ENCODE peak calls at places on chromosome 5, in seven cellular contexts. R, C, D, I, K, B and E are unnamed samples. For H3K4me1, the result is how much of the 10 kb centered on the place peaks cover.

GRCh38 chr5:154756203-154756870 is 1.2 kb downstream of the LARP1 start:
- DNase-seq in R (peak), C (no peak), D (peak), I (peak), K (peak), B (no peak), E (peak)

GRCh38 chr5:131211669-131212068 is 40.9 kb downstream of the LYRM7 start:
- DNase-seq in R (no peak), C (no peak), D (no peak), I (no peak), K (no peak), B (no peak), E (no peak)

GRCh38 chr5:153629027-153629426 is 138.6 kb downstream of the GRIA1 start:
- DNase-seq in R (peak), C (peak), D (peak), I (peak), K (peak), B (peak), E (peak)

GRCh38 chr5:167918492-167919267 is 372.8 kb upstream of the WWC1 start:
- DNase-seq in R (peak), C (no peak), D (no peak), I (no peak), K (no peak), B (peak), E (no peak)

GRCh38 chr5:138649775-138650174 is 74.6 kb upstream of the HSPA9 start:
- DNase-seq in R (no peak), C (no peak), D (no peak), I (no peak), K (no peak), B (no peak), E (no peak)

GRCh38 chr5:113005454-113005853 is 28.9 kb downstream of the DCP2 start:
- DNase-seq in R (peak), C (peak), D (no peak), I (no peak), K (no peak), B (no peak), E (peak)

GRCh38 chr5:98816574-98817222 is 43.2 kb downstream of the RGMB start:
- DNase-seq in R (no peak), C (peak), D (peak), I (peak), K (peak), B (no peak), E (peak)

GRCh38 chr5:5497132-5497748 is 74.8 kb downstream of the ICE1 start:
- DNase-seq in R (peak), C (peak), D (no peak), I (peak), K (peak), B (peak), E (peak)

GRCh38 chr5:83564069-83564749 is 92.7 kb downstream of the VCAN start:
- DNase-seq in R (peak), C (peak), D (no peak), I (no peak), K (no peak), B (no peak), E (peak)

GRCh38 chr5:14665949-14666741 is 1.6 kb downstream of the OTULIN start:
- DNase-seq in R (peak), C (no peak), D (no peak), I (peak), K (peak), B (no peak), E (no peak)

GRCh38 chr5:128402506-128402905 is 135.5 kb downstream of the FBN2 start:
- DNase-seq in R (no peak), C (no peak), D (no peak), I (no peak), K (no peak), B (no peak), E (no peak)

GRCh38 chr5:113606298-113607134 is 93.0 kb downstream of the YTHDC2 start:
- DNase-seq in R (peak), C (peak), D (no peak), I (peak), K (no peak), B (peak), E (peak)

GRCh38 chr5:13994606-13995336 is 50.3 kb upstream of the DNAH5 start:
- DNase-seq in R (no peak), C (peak), D (no peak), I (peak), K (no peak), B (no peak), E (no peak)

GRCh38 chr5:6458833-6459232 is 10.2 kb downstream of the UBE2QL1 start:
- DNase-seq in R (no peak), C (no peak), D (no peak), I (no peak), K (no peak), B (no peak), E (no peak)

GRCh38 chr5:62647241-62647640 is 68.6 kb downstream of the LRRC70 start:
- DNase-seq in R (no peak), C (no peak), D (no peak), I (no peak), K (no peak), B (no peak), E (no peak)

GRCh38 chr5:175709276-175709781 is 51.5 kb downstream of the HRH2 start:
- DNase-seq in R (no peak), C (no peak), D (no peak), I (no peak), K (peak), B (no peak), E (no peak)

GRCh38 chr5:131984945-131985665 is 26.4 kb downstream of the ACSL6 start:
- DNase-seq in R (no peak), C (no peak), D (peak), I (no peak), K (no peak), B (no peak), E (no peak)

GRCh38 chr5:3346111-3346820 is 249.4 kb upstream of the IRX1 start:
- DNase-seq in R (no peak), C (no peak), D (no peak), I (no peak), K (no peak), B (no peak), E (no peak)

GRCh38 chr5:117255211-117256032 is 680.8 kb upstream of the SEMA6A start:
- DNase-seq in R (no peak), C (no peak), D (no peak), I (no peak), K (no peak), B (no peak), E (peak)

GRCh38 chr5:115787426-115787825 is 29.0 kb downstream of the CDO1 start:
- DNase-seq in R (no peak), C (no peak), D (no peak), I (no peak), K (no peak), B (no peak), E (no peak)

GRCh38 chr5:176880393-176881020 is 18.6 kb downstream of the HK3 start:
- DNase-seq in R (no peak), C (no peak), D (no peak), I (no peak), K (no peak), B (no peak), E (no peak)

GRCh38 chr5:71925608-71926091 is 181.6 kb upstream of the MAP1B start:
- DNase-seq in R (peak), C (no peak), D (no peak), I (no peak), K (no peak), B (no peak), E (no peak)

GRCh38 chr5:153081385-153081784 is 409.1 kb upstream of the GRIA1 start:
- DNase-seq in R (no peak), C (no peak), D (no peak), I (no peak), K (no peak), B (no peak), E (no peak)

GRCh38 chr5:31396611-31397295 is 135.1 kb downstream of the DROSHA start:
- DNase-seq in R (no peak), C (no peak), D (no peak), I (no peak), K (no peak), B (no peak), E (no peak)

GRCh38 chr5:172872997-172873491 is 39.0 kb downstream of the ERGIC1 start:
- DNase-seq in R (peak), C (peak), D (peak), I (peak), K (no peak), B (peak), E (peak)

GRCh38 chr5:104297076-104297475 is 734.5 kb upstream of the NUDT12 start:
- DNase-seq in R (no peak), C (no peak), D (no peak), I (no peak), K (no peak), B (no peak), E (no peak)

GRCh38 chr5:96823900-96824351 is 16.2 kb upstream of the ERAP1 start:
- DNase-seq in R (peak), C (peak), D (no peak), I (no peak), K (no peak), B (no peak), E (no peak)

GRCh38 chr5:110968246-110969005 is 103.1 kb upstream of the TSLP start:
- DNase-seq in R (no peak), C (no peak), D (no peak), I (no peak), K (no peak), B (no peak), E (no peak)

GRCh38 chr5:176492431-176492830 is 44.2 kb downstream of the FAF2 start:
- DNase-seq in R (peak), C (no peak), D (no peak), I (no peak), K (no peak), B (no peak), E (peak)

GRCh38 chr5:9613360-9613759 is 16.8 kb downstream of the TAS2R1 start:
- DNase-seq in R (no peak), C (no peak), D (no peak), I (no peak), K (no peak), B (no peak), E (no peak)

GRCh38 chr5:54553659-54554207 is 36.2 kb downstream of the SNX18 start:
- DNase-seq in R (no peak), C (no peak), D (no peak), I (no peak), K (no peak), B (no peak), E (no peak)

GRCh38 chr5:55994502-55994997 is at the start of gene IL6ST:
- DNase-seq in R (peak), C (peak), D (no peak), I (peak), K (no peak), B (peak), E (peak)

GRCh38 chr5:35856186-35857003 is at the start of gene IL7R:
- DNase-seq in R (peak), C (peak), D (no peak), I (no peak), K (no peak), B (no peak), E (peak)

GRCh38 chr5:39566891-39567290 is 142.1 kb upstream of the DAB2 start:
- DNase-seq in R (peak), C (no peak), D (no peak), I (no peak), K (no peak), B (no peak), E (no peak)

GRCh38 chr5:115033861-115034260 is 135.8 kb downstream of the TRIM36 start:
- DNase-seq in R (peak), C (no peak), D (no peak), I (no peak), K (no peak), B (no peak), E (no peak)

GRCh38 chr5:66744040-66744439 is 147.8 kb downstream of the MAST4 start:
- DNase-seq in R (peak), C (peak), D (no peak), I (no peak), K (no peak), B (no peak), E (peak)

GRCh38 chr5:82418608-82418950 is 140.4 kb upstream of the RPS23 start:
- DNase-seq in R (no peak), C (no peak), D (no peak), I (no peak), K (no peak), B (no peak), E (no peak)

GRCh38 chr5:65867509-65868195 is 58.7 kb upstream of the ERBIN start:
- DNase-seq in R (no peak), C (no peak), D (no peak), I (no peak), K (no peak), B (no peak), E (no peak)

DNA sequence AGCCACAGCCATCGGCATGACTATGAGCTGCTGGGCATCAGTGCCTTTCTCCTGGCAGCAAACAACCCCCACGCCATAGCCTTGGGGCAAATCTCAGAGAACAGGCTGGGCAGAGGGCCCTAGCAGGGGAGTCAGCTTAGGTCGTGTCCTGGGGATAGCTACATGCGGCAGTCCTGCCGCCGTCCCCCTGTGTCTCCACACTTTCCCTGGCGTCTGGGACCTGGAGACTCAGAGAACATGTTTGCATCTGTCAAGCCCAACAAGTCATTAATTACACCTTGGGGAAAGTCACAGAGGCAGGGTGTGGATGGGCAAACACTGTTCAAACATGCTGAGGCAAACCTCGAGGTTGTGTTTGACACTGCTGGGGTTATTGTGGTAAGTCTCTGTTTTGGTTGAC is 123.6 kb downstream of the C5orf15 start:
- DNase-seq in R (no peak), C (no peak), D (no peak), I (no peak), K (peak), B (no peak), E (no peak)
- H3K4me1 ChIP-seq in R (under half), C (under half), D (under half), I (under half), K (under half), B (under half), E (under half)

DNA sequence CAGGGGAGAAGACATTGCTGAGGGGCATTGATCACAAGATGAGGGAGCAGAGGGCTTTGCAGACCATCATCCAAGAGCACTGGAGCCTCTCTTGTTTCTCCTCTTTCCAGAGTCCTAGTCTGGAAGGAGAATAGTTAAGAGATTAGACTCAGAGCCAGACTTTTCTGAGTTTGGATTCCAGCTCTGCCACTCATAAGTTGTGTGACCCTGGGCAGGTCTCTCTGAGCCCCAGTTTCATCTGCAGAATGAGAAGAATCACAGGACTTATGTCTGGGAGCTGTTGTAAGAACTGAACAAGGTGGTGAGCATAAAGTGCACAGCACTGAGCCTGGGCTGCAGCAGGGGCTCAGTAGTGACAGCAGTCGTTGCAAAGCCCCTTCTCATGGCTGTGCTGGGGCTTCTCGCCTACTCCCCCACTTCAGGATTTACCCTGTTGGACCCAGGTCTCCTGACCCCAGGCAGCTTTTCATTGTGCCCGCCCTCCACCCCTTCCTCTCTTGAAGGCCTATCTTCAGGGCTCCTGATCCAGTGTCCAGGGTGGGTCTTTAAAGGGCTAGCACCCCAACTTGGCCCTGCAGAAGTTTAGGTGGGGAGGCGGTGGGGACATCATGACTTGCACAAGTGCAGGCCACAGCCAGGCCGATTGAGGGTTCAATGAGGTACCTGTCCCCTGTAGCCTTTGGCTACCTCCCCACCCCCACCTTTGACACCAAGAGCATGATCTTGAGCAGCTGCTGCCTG is 1.5 kb downstream of the SYNPO start:
- DNase-seq in R (peak), C (no peak), D (no peak), I (no peak), K (no peak), B (no peak), E (no peak)
- H3K4me1 ChIP-seq in R (half or more), C (half or more), D (half or more), I (half or more), K (half or more), B (half or more), E (under half)

DNA sequence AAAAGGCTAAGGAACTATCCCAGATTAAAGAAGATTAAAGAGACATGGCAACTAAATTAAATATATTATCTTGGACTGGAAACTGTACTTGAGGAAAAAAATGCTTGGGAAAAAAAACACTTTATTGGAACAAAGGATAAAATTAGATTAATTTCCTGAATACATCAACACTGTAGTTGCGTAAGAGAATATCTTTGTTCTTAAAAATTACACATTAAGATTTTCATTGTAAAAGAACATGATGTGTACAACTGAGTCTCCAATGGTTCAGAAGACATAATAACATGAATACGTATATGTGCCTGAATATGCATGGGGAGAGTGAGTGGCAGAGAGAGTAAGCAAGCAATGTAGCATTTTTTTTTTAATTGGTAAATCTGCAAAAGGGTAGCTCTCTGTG is 2.8 kb downstream of the AP3B1 start:
- DNase-seq in R (peak), C (no peak), D (no peak), I (no peak), K (no peak), B (no peak), E (no peak)
- H3K4me1 ChIP-seq in R (under half), C (under half), D (under half), I (under half), K (under half), B (under half), E (under half)

GRCh38 chr5:158135682-158136176 is 276.8 kb upstream of the CLINT1 start:
- DNase-seq in R (no peak), C (no peak), D (no peak), I (no peak), K (no peak), B (peak), E (no peak)
- H3K4me1 ChIP-seq in R (under half), C (under half), D (under half), I (under half), K (under half), B (under half), E (under half)